ENCODE peak calls at places on chromosomes 3 and 15, in four cellular contexts. One of them, this sample, is unnamed.
A peak's percentile ranks its signal among the peaks of the same experiment; 100 is the strongest.

GRCh38 chr3:49020335-49021212 is 1.3 kb upstream of the NDUFAF3 start:
- DNase-seq in HCT116: no peak
- DNase-seq in SK-N-SH: peak; percentile 55
- DNase-seq in K562: peak; percentile 49
- DNase-seq in this sample: no peak

GRCh38 chr15:88802250-88802990 is 816 bp upstream of the ACAN start:
- DNase-seq in HCT116: no peak
- DNase-seq in SK-N-SH: no peak
- DNase-seq in K562: no peak
- DNase-seq in this sample: no peak

GRCh38 chr15:85137507-85138175 is 156.0 kb downstream of the PDE8A start:
- DNase-seq in HCT116: no peak
- DNase-seq in SK-N-SH: no peak
- DNase-seq in K562: no peak
- DNase-seq in this sample: no peak

GRCh38 chr3:30188713-30189112 is 417.7 kb upstream of the TGFBR2 start:
- DNase-seq in HCT116: no peak
- DNase-seq in SK-N-SH: no peak
- DNase-seq in K562: no peak
- DNase-seq in this sample: no peak

GRCh38 chr15:31216210-31216911 is 110.3 kb upstream of the KLF13 start:
- DNase-seq in HCT116: no peak
- DNase-seq in SK-N-SH: peak; percentile 88
- DNase-seq in K562: peak; percentile 31
- DNase-seq in this sample: peak; percentile 83

GRCh38 chr3:21920431-21920830 is 169.4 kb upstream of the ZNF385D start:
- DNase-seq in HCT116: no peak
- DNase-seq in SK-N-SH: no peak
- DNase-seq in K562: no peak
- DNase-seq in this sample: no peak

GRCh38 chr3:126900859-126901540 is 81.9 kb upstream of the PLXNA1 start:
- DNase-seq in HCT116: no peak
- DNase-seq in SK-N-SH: no peak
- DNase-seq in K562: no peak
- DNase-seq in this sample: no peak

GRCh38 chr15:64263567-64263966 is 92.4 kb downstream of the CSNK1G1 start:
- DNase-seq in HCT116: no peak
- DNase-seq in SK-N-SH: no peak
- DNase-seq in K562: no peak
- DNase-seq in this sample: no peak

GRCh38 chr3:45499529-45499928 is 95.0 kb upstream of the LIMD1 start:
- DNase-seq in HCT116: peak; percentile 19
- DNase-seq in SK-N-SH: peak; percentile 51
- DNase-seq in K562: no peak
- DNase-seq in this sample: peak; percentile 12

GRCh38 chr3:191721390-191721801 is 260.4 kb downstream of the PYDC2 start:
- DNase-seq in HCT116: no peak
- DNase-seq in SK-N-SH: no peak
- DNase-seq in K562: no peak
- DNase-seq in this sample: peak; percentile 44

GRCh38 chr3:142319094-142319493 is 93.7 kb upstream of the GK5 start:
- DNase-seq in HCT116: no peak
- DNase-seq in SK-N-SH: no peak
- DNase-seq in K562: peak; percentile 29
- DNase-seq in this sample: peak; percentile 2

GRCh38 chr3:192727032-192727847 is at the start of gene FGF12:
- DNase-seq in HCT116: no peak
- DNase-seq in SK-N-SH: peak; percentile 83
- DNase-seq in K562: peak; percentile 24
- DNase-seq in this sample: peak; percentile 2

GRCh38 chr3:38644662-38645053 is 4.8 kb downstream of the SCN5A start:
- DNase-seq in HCT116: no peak
- DNase-seq in SK-N-SH: peak; percentile 3
- DNase-seq in K562: no peak
- DNase-seq in this sample: no peak

GRCh38 chr3:10334461-10334860 is 13.5 kb upstream of the SEC13 start:
- DNase-seq in HCT116: no peak
- DNase-seq in SK-N-SH: no peak
- DNase-seq in K562: peak; percentile 72
- DNase-seq in this sample: no peak

GRCh38 chr3:51538115-51538458 is 432 bp upstream of the RAD54L2 start:
- DNase-seq in HCT116: no peak
- DNase-seq in SK-N-SH: no peak
- DNase-seq in K562: peak; percentile 11
- DNase-seq in this sample: no peak

GRCh38 chr15:71440479-71441071 is 325.3 kb downstream of the THSD4 start:
- DNase-seq in HCT116: peak; percentile 68
- DNase-seq in SK-N-SH: peak; percentile 48
- DNase-seq in K562: peak; percentile 12
- DNase-seq in this sample: peak; percentile 27

GRCh38 chr3:160677459-160677901 is 520 bp downstream of the ARL14 start:
- DNase-seq in HCT116: no peak
- DNase-seq in SK-N-SH: no peak
- DNase-seq in K562: no peak
- DNase-seq in this sample: no peak

GRCh38 chr3:20160230-20160629 is 25.8 kb downstream of the SGO1 start:
- DNase-seq in HCT116: no peak
- DNase-seq in SK-N-SH: no peak
- DNase-seq in K562: no peak
- DNase-seq in this sample: no peak

GRCh38 chr3:37546876-37547275 is 314.8 kb upstream of the CTDSPL start:
- DNase-seq in HCT116: no peak
- DNase-seq in SK-N-SH: peak; percentile 60
- DNase-seq in K562: peak; percentile 45
- DNase-seq in this sample: peak; percentile 7

GRCh38 chr3:23594897-23595670 is 210.7 kb upstream of the UBE2E1 start:
- DNase-seq in HCT116: no peak
- DNase-seq in SK-N-SH: no peak
- DNase-seq in K562: no peak
- DNase-seq in this sample: no peak

GRCh38 chr3:38114052-38114874 is 22.7 kb downstream of the ACAA1 start:
- DNase-seq in HCT116: no peak
- DNase-seq in SK-N-SH: no peak
- DNase-seq in K562: no peak
- DNase-seq in this sample: no peak

GRCh38 chr3:113226491-113226890 is 15.1 kb downstream of the BOC start:
- DNase-seq in HCT116: no peak
- DNase-seq in SK-N-SH: no peak
- DNase-seq in K562: no peak
- DNase-seq in this sample: no peak

GRCh38 chr3:48877671-48878070 is 21.0 kb downstream of the SLC25A20 start:
- DNase-seq in HCT116: no peak
- DNase-seq in SK-N-SH: no peak
- DNase-seq in K562: no peak
- DNase-seq in this sample: no peak

GRCh38 chr15:39804026-39804425 is 21.4 kb upstream of the FSIP1 start:
- DNase-seq in HCT116: no peak
- DNase-seq in SK-N-SH: no peak
- DNase-seq in K562: no peak
- DNase-seq in this sample: peak; percentile 21

GRCh38 chr15:80999623-81000036 is 1.1 kb upstream of the TLNRD1 start:
- DNase-seq in HCT116: peak; percentile 63
- DNase-seq in SK-N-SH: no peak
- DNase-seq in K562: peak; percentile 54
- DNase-seq in this sample: no peak

GRCh38 chr3:141575879-141576743 is 89.3 kb downstream of the RASA2 start:
- DNase-seq in HCT116: no peak
- DNase-seq in SK-N-SH: peak; percentile 16
- DNase-seq in K562: peak; percentile 15
- DNase-seq in this sample: peak; percentile 7

GRCh38 chr15:31264534-31265089 is 62.0 kb upstream of the KLF13 start:
- DNase-seq in HCT116: no peak
- DNase-seq in SK-N-SH: no peak
- DNase-seq in K562: no peak
- DNase-seq in this sample: no peak

GRCh38 chr3:14490831-14491230 is 49.3 kb downstream of the GRIP2 start:
- DNase-seq in HCT116: no peak
- DNase-seq in SK-N-SH: no peak
- DNase-seq in K562: no peak
- DNase-seq in this sample: no peak

GRCh38 chr3:114214542-114215341 is 22.6 kb downstream of the ZNF80 start:
- DNase-seq in HCT116: no peak
- DNase-seq in SK-N-SH: no peak
- DNase-seq in K562: no peak
- DNase-seq in this sample: no peak

GRCh38 chr3:11335056-11335608 is 62.9 kb downstream of the ATG7 start:
- DNase-seq in HCT116: peak; percentile 51
- DNase-seq in SK-N-SH: peak; percentile 58
- DNase-seq in K562: peak; percentile 52
- DNase-seq in this sample: peak; percentile 48

GRCh38 chr3:183613366-183614293 is 21.8 kb upstream of the KLHL24 start:
- DNase-seq in HCT116: no peak
- DNase-seq in SK-N-SH: no peak
- DNase-seq in K562: no peak
- DNase-seq in this sample: no peak

GRCh38 chr3:123327480-123327879 is 121.4 kb downstream of the ADCY5 start:
- DNase-seq in HCT116: no peak
- DNase-seq in SK-N-SH: no peak
- DNase-seq in K562: no peak
- DNase-seq in this sample: no peak

GRCh38 chr3:123326531-123326930 is 122.4 kb downstream of the ADCY5 start:
- DNase-seq in HCT116: no peak
- DNase-seq in SK-N-SH: no peak
- DNase-seq in K562: no peak
- DNase-seq in this sample: no peak

GRCh38 chr3:123324880-123325765 is 123.4 kb downstream of the SEC22A start:
- DNase-seq in HCT116: no peak
- DNase-seq in SK-N-SH: no peak
- DNase-seq in K562: no peak
- DNase-seq in this sample: no peak

GRCh38 chr3:123323781-123324180 is 122.0 kb downstream of the SEC22A start:
- DNase-seq in HCT116: no peak
- DNase-seq in SK-N-SH: no peak
- DNase-seq in K562: no peak
- DNase-seq in this sample: no peak

DNA sequence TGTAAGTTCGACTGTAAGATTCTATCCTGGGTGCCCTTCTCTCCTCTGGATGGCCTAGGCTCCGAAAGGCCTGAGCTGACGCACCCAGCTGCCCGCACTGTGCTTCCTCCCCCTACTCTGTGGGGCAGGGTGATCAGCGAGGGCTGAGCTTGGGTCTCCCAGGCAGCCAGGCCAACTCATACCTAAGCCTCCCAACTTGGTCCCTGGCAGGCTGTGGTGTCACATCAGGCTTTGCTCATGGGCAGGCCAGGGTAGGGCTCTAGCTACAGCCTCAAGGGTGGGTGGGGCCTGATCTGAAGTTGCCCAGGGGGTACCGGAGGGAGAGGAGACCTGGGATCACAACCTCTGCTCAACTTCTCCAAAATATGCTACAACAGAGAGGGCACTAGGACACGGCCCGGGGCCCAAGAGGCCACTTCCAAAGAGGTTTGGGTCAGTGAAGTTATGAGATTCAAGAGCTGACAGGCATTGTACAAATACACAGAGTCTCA is 123.1 kb downstream of the ADCY5 start:
- DNase-seq in HCT116: no peak
- DNase-seq in SK-N-SH: no peak
- DNase-seq in K562: no peak
- DNase-seq in this sample: no peak
- TF ChIP-seq ELF1 in HCT116: no peak
- TF ChIP-seq ELF1 in SK-N-SH: no peak
- TF ChIP-seq ELF1 in K562: no peak
- TF ChIP-seq ELF1 in this sample: no peak

GRCh38 chr3:144229237-144229830 is 257.7 kb downstream of the DIPK2A start:
- DNase-seq in HCT116: no peak
- DNase-seq in SK-N-SH: no peak
- DNase-seq in K562: no peak
- DNase-seq in this sample: peak; percentile 6
- TF ChIP-seq ELF1 in HCT116: no peak
- TF ChIP-seq ELF1 in SK-N-SH: no peak
- TF ChIP-seq ELF1 in K562: no peak
- TF ChIP-seq ELF1 in this sample: no peak

DNA sequence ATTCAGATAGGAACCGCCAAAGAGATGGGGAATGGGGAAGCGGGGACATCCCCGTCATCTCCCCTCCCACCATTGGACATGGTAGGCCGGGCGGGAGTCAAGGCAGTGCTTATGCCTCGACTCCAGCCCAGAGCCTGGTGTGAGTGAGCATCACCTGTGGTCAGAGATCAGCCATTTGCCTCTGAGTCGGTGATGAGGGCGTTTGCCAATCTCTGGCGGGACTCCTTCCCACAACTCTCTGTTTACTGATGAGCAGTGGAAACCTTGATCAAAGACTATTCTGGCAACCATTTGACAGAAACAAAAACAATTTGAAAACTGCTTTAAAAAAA is 63.9 kb upstream of the HES1 start:
- DNase-seq in HCT116: no peak
- DNase-seq in SK-N-SH: no peak
- DNase-seq in K562: no peak
- DNase-seq in this sample: no peak
- TF ChIP-seq ELF1 in HCT116: no peak
- TF ChIP-seq ELF1 in SK-N-SH: no peak
- TF ChIP-seq ELF1 in K562: no peak
- TF ChIP-seq ELF1 in this sample: no peak

GRCh38 chr15:68755731-68756130 is 65.0 kb downstream of the ANP32A start:
- DNase-seq in HCT116: no peak
- DNase-seq in SK-N-SH: no peak
- DNase-seq in K562: no peak
- DNase-seq in this sample: no peak
- TF ChIP-seq ELF1 in HCT116: no peak
- TF ChIP-seq ELF1 in SK-N-SH: no peak
- TF ChIP-seq ELF1 in K562: no peak
- TF ChIP-seq ELF1 in this sample: no peak

DNA sequence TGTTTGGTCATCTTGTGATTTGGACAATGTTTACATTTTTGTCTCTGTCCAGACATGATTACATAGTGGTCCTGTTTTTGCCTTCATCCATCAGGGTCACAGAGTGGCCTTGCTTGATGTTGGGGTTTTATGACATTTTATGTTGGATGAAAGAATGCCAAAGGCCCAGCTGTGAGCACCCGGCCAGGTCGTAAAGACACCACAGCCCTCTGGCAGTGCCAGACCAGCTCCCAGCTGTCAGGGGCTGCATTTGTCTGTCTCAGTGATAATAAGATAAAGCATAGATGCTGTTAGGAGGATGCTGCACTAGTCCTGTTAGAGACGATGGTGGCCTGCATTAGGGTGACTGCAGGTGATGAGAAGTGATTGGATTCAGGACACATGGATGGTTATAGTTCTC is 117.5 kb downstream of the FAM174B start:
- DNase-seq in HCT116: no peak
- DNase-seq in SK-N-SH: peak; percentile 50
- DNase-seq in K562: no peak
- DNase-seq in this sample: no peak
- TF ChIP-seq ELF1 in HCT116: no peak
- TF ChIP-seq ELF1 in SK-N-SH: no peak
- TF ChIP-seq ELF1 in K562: no peak
- TF ChIP-seq ELF1 in this sample: no peak

DNA sequence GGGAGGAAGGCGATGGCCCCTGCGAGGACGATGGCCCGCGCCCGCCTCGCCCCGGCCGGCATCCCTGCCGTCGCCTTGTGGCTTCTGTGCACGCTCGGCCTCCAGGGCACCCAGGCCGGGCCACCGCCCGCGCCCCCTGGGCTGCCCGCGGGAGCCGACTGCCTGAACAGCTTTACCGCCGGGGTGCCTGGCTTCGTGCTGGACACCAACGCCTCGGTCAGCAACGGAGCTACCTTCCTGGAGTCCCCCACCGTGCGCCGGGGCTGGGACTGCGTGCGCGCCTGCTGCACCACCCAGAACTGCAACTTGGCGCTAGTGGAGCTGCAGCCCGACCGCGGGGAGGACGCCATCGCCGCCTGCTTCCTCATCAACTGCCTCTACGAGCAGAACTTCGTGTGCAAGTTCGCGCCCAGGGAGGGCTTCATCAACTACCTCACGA is 714 bp downstream of the SPINT1 start:
- DNase-seq in HCT116: no peak
- DNase-seq in SK-N-SH: peak; percentile 74
- DNase-seq in K562: peak; percentile 11
- DNase-seq in this sample: no peak
- TF ChIP-seq ELF1 in HCT116: no peak
- TF ChIP-seq ELF1 in SK-N-SH: no peak
- TF ChIP-seq ELF1 in K562: no peak
- TF ChIP-seq ELF1 in this sample: no peak